ENCODE peak calls at places on chromosomes 11 and 22, in five cellular contexts. N, C, V, U and Q are unnamed samples.
A peak's percentile ranks its signal among the peaks of the same experiment; 100 is the strongest.

GRCh38 chr11:124285610-124286344 is 28.0 kb downstream of the OR8D1 start:
- DNase-seq in N (no peak), C (no peak), V (no peak), U (no peak), Q (no peak)

GRCh38 chr22:38298312-38299000 is 18.8 kb downstream of the CSNK1E start:
- DNase-seq in N (no peak), C (peak; percentile 73), V (no peak), U (no peak), Q (no peak)

GRCh38 chr11:44624761-44625221 is 59.3 kb downstream of the CD82 start:
- DNase-seq in N (no peak), C (no peak), V (peak; percentile 38), U (no peak), Q (no peak)

GRCh38 chr11:75667831-75668507 is 869 bp downstream of the MAP6 start:
- DNase-seq in N (no peak), C (peak; percentile 78), V (peak; percentile 84), U (no peak), Q (peak; percentile 23)

GRCh38 chr11:3880724-3881123 is 25.3 kb downstream of the STIM1 start:
- DNase-seq in N (peak; percentile 65), C (no peak), V (no peak), U (no peak), Q (no peak)

GRCh38 chr11:134124660-134125451 is 56.0 kb downstream of the JAM3 start:
- DNase-seq in N (no peak), C (no peak), V (peak; percentile 73), U (no peak), Q (no peak)

GRCh38 chr11:45017329-45017728 is 66.6 kb upstream of the TP53I11 start:
- DNase-seq in N (no peak), C (no peak), V (peak; percentile 65), U (no peak), Q (peak; percentile 36)

GRCh38 chr11:15119826-15120225 is 5.1 kb downstream of the INSC start:
- DNase-seq in N (no peak), C (no peak), V (no peak), U (no peak), Q (no peak)

GRCh38 chr22:19057999-19058491 is 64.2 kb downstream of the DGCR2 start:
- DNase-seq in N (no peak), C (no peak), V (no peak), U (no peak), Q (no peak)

GRCh38 chr22:39396156-39396796 is 3.3 kb upstream of the TAB1 start:
- DNase-seq in N (no peak), C (no peak), V (no peak), U (no peak), Q (no peak)

GRCh38 chr11:122197055-122197987 is 81.3 kb upstream of the BLID start:
- DNase-seq in N (peak; percentile 57), C (no peak), V (no peak), U (no peak), Q (no peak)

GRCh38 chr22:34808618-34809017 is 257.3 kb upstream of the ISX start:
- DNase-seq in N (no peak), C (no peak), V (no peak), U (no peak), Q (no peak)

GRCh38 chr11:102280237-102280833 is 36.9 kb upstream of the BIRC3 start:
- DNase-seq in N (peak; percentile 49), C (peak; percentile 25), V (no peak), U (no peak), Q (no peak)

GRCh38 chr22:37777122-37777687 is 30.5 kb upstream of the GCAT start:
- DNase-seq in N (peak; percentile 21), C (no peak), V (no peak), U (peak; percentile 74), Q (no peak)

GRCh38 chr22:44449061-44449682 is 48.9 kb downstream of the RTL6 start:
- DNase-seq in N (no peak), C (no peak), V (no peak), U (no peak), Q (no peak)

GRCh38 chr11:70854891-70855556 is 397.4 kb downstream of the SHANK2 start:
- DNase-seq in N (no peak), C (no peak), V (no peak), U (no peak), Q (no peak)

GRCh38 chr22:27456696-27457503 is 344.7 kb downstream of the MN1 start:
- DNase-seq in N (no peak), C (no peak), V (no peak), U (no peak), Q (no peak)

GRCh38 chr11:116828632-116829524 is 829 bp upstream of the APOC3 start:
- DNase-seq in N (peak; percentile 90), C (no peak), V (no peak), U (no peak), Q (no peak)

GRCh38 chr11:74684661-74685060 is 46.6 kb downstream of the CHRDL2 start:
- DNase-seq in N (no peak), C (no peak), V (no peak), U (no peak), Q (no peak)

GRCh38 chr22:50439314-50440250 is 35.3 kb downstream of the SBF1 start:
- DNase-seq in N (no peak), C (no peak), V (no peak), U (no peak), Q (no peak)

DNA sequence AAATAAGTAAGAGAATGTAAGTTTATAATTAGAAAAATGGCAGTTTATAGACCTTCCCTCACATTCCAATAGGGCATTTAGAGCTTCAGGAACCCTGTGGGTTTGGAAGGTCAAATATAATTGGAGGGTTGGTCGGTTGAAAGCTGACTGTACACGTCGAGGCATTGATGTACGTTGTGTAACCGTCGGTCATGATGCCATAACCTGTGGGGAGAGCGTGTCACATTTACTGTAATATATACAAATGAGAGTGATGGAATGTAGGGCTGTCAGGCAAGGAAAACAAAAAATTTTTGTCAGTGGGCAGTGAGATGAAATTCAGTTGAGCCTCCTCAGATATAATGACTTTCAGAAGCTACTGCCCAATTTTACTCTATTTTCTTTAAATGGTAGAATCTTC is 88.5 kb downstream of the ARL14EP start:
- DNase-seq in N (no peak), C (no peak), V (no peak), U (no peak), Q (no peak)
- TF ChIP-seq SUZ12 in N (no peak), C (no peak), V (no peak), U (no peak), Q (no peak)

GRCh38 chr11:129292768-129293167 is 82.9 kb upstream of the BARX2 start:
- DNase-seq in N (no peak), C (no peak), V (no peak), U (no peak), Q (no peak)
- TF ChIP-seq SUZ12 in N (no peak), C (no peak), V (no peak), U (no peak), Q (no peak)

GRCh38 chr11:61539958-61540357 is 31.4 kb downstream of the LRRC10B start:
- DNase-seq in N (no peak), C (no peak), V (no peak), U (no peak), Q (no peak)

GRCh38 chr11:61537326-61537725 is 28.8 kb downstream of the LRRC10B start:
- DNase-seq in N (no peak), C (no peak), V (no peak), U (no peak), Q (no peak)

GRCh38 chr11:61538636-61538961 is 30.1 kb downstream of the LRRC10B start:
- DNase-seq in N (peak; percentile 6), C (no peak), V (no peak), U (no peak), Q (no peak)

GRCh38 chr11:61540528-61540927 is 32.0 kb downstream of the LRRC10B start:
- DNase-seq in N (no peak), C (no peak), V (no peak), U (no peak), Q (no peak)

DNA sequence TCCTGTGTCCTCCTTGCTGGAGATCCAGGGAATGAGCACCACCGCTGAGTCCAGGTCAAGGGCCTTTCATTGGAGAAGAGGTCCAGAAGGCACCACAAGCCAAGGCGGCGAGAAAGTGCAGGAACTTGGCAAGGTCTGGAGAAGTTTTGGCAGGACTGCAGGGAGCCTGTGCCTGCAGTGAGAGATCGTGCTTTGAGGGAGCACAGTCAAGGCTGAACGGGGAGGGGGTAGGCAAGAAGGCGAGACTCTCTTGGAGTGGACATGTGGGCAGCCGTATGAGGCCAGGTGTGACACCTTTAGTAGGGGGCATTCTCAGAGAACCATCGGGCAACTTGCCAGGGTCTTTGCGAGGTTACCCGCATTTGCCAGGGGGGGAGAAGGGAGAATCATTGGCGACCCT is 30.5 kb downstream of the LRRC10B start:
- DNase-seq in N (no peak), C (no peak), V (no peak), U (no peak), Q (no peak)
- TF ChIP-seq SUZ12 in N (no peak), C (no peak), V (no peak), U (no peak), Q (no peak)

DNA sequence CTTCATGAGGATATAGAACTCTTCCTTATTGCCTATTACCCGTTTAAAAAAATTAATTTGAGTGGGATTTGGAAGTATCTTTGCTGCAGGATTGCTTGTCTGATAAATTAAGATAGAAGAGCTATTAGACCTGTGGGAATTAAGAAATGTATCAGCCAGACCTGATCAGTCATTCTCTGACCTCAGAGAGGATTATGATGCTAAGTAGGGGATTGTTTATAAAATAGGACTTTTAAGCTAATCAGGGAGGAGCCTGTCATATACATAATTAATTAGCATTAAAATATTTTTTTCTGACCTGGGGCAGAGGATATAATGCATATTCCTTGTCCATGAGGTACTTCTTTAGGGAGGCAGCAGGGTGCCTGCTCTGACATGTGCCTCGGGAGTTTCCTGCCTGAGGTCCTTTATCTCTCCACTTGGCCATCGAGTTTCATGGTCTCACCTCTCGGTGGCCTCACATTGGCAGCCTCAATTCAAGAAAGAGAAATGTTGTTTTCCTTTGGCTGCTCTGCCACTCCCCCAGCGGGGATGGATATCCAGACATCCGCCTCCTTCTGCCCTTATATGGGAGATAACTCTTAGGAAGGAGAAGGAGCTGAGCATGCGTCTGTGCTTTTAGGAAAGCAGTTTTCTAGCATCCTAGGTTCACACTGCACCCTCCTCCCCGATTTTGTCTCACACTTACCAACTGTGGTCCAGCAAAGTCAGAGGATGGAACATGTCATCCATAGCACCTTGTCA is 41.1 kb downstream of the DIXDC1 start:
- DNase-seq in N (no peak), C (peak; percentile 75), V (peak; percentile 59), U (no peak), Q (no peak)
- TF ChIP-seq SUZ12 in N (no peak), C (no peak), V (no peak), U (no peak), Q (no peak)